ENCODE peak calls at places on chromosomes 4 and X, in eight cellular contexts. L, P, M, K, W, H, B and I are unnamed samples.

GRCh38 chr4:58760737-58761136 is 1650.6 kb upstream of the IGFBP7 start:
- DNase-seq in L (no peak), P (no peak), M (no peak), K (no peak), W (peak), H (no peak), B (no peak), I (no peak)

GRCh38 chr4:61273237-61273636 is 73.1 kb downstream of the ADGRL3 start:
- DNase-seq in L (no peak), P (no peak), M (no peak), K (no peak), W (no peak), H (no peak), B (no peak), I (no peak)

GRCh38 chr4:1192091-1192492 is 19.7 kb upstream of the SPON2 start:
- DNase-seq in L (peak), P (peak), M (no peak), K (no peak), W (no peak), H (peak), B (peak), I (peak)

GRCh38 chr4:67087897-67088296 is 457.4 kb downstream of the CENPC start:
- DNase-seq in L (peak), P (no peak), M (no peak), K (no peak), W (no peak), H (no peak), B (no peak), I (peak)

GRCh38 chr4:2168469-2169319 is 73.2 kb downstream of the HAUS3 start:
- DNase-seq in L (peak), P (no peak), M (no peak), K (no peak), W (no peak), H (no peak), B (no peak), I (no peak)

GRCh38 chrX:110241816-110242215 is 76.1 kb downstream of the AMMECR1 start:
- DNase-seq in L (no peak), P (peak), M (no peak), K (no peak), W (no peak), H (no peak), B (no peak), I (no peak)

GRCh38 chr4:41880840-41881831 is 54.1 kb upstream of the TMEM33 start:
- DNase-seq in L (no peak), P (no peak), M (no peak), K (no peak), W (no peak), H (no peak), B (no peak), I (no peak)

GRCh38 chrX:31743004-31743403 is 671.2 kb upstream of the FTHL17 start:
- DNase-seq in L (no peak), P (no peak), M (no peak), K (no peak), W (no peak), H (no peak), B (no peak), I (no peak)

GRCh38 chr4:110793381-110793801 is 170.5 kb upstream of the PITX2 start:
- DNase-seq in L (no peak), P (no peak), M (no peak), K (no peak), W (no peak), H (no peak), B (no peak), I (no peak)

GRCh38 chr4:184383497-184384055 is 90.8 kb downstream of the IRF2 start:
- DNase-seq in L (no peak), P (peak), M (no peak), K (no peak), W (peak), H (no peak), B (peak), I (peak)

GRCh38 chrX:130770615-130771014 is 132.4 kb downstream of the ENOX2 start:
- DNase-seq in L (no peak), P (peak), M (no peak), K (no peak), W (no peak), H (no peak), B (peak), I (no peak)

GRCh38 chr4:55742655-55743191 is 76.9 kb upstream of the EXOC1L start:
- DNase-seq in L (no peak), P (no peak), M (no peak), K (peak), W (no peak), H (no peak), B (no peak), I (no peak)

GRCh38 chr4:33883111-33883510 is 2361.2 kb downstream of the ARAP2 start:
- DNase-seq in L (no peak), P (no peak), M (no peak), K (no peak), W (no peak), H (no peak), B (no peak), I (no peak)

GRCh38 chrX:148135738-148136137 is 154.6 kb downstream of the FMR1NB start:
- DNase-seq in L (no peak), P (peak), M (no peak), K (no peak), W (no peak), H (no peak), B (no peak), I (no peak)

GRCh38 chr4:72330381-72330780 is 238.6 kb downstream of the ADAMTS3 start:
- DNase-seq in L (no peak), P (no peak), M (no peak), K (no peak), W (no peak), H (no peak), B (no peak), I (no peak)

GRCh38 chr4:15262396-15262795 is 165.4 kb upstream of the C1QTNF7 start:
- DNase-seq in L (no peak), P (no peak), M (no peak), K (no peak), W (no peak), H (no peak), B (no peak), I (no peak)

GRCh38 chr4:73911746-73912145 is 42.6 kb downstream of the CXCL1 start:
- DNase-seq in L (no peak), P (no peak), M (no peak), K (no peak), W (no peak), H (no peak), B (no peak), I (no peak)

GRCh38 chr4:13298655-13299054 is 185.5 kb downstream of the RAB28 start:
- DNase-seq in L (no peak), P (no peak), M (no peak), K (no peak), W (no peak), H (no peak), B (no peak), I (no peak)

GRCh38 chr4:25030283-25031076 is at the start of gene LGI2:
- DNase-seq in L (no peak), P (peak), M (no peak), K (peak), W (peak), H (no peak), B (no peak), I (no peak)

GRCh38 chr4:23915459-23916132 is 25.7 kb upstream of the PPARGC1A start:
- DNase-seq in L (no peak), P (no peak), M (no peak), K (no peak), W (no peak), H (no peak), B (no peak), I (no peak)

GRCh38 chr4:8118531-8118930 is 40.1 kb downstream of the ABLIM2 start:
- DNase-seq in L (no peak), P (no peak), M (no peak), K (no peak), W (no peak), H (no peak), B (no peak), I (no peak)

GRCh38 chr4:138677212-138677611 is 338.4 kb upstream of the NOCT start:
- DNase-seq in L (no peak), P (no peak), M (no peak), K (no peak), W (no peak), H (no peak), B (no peak), I (no peak)

GRCh38 chr4:114052227-114052626 is 72.8 kb upstream of the ARSJ start:
- DNase-seq in L (no peak), P (no peak), M (no peak), K (no peak), W (peak), H (no peak), B (no peak), I (no peak)

GRCh38 chr4:7673111-7673510 is 238.4 kb upstream of the PSAPL1 start:
- DNase-seq in L (no peak), P (no peak), M (no peak), K (no peak), W (no peak), H (no peak), B (no peak), I (no peak)